ENCODE peak calls at places on chromosomes 13 and 19, in eight cellular contexts. C, G, U, P, W, H, Y and F are unnamed samples.

GRCh38 chr13:27556109-27556508 is 64.2 kb downstream of the LNX2 start:
- DNase-seq in C (no peak), G (no peak), U (peak; percentile 25), P (no peak), W (no peak), H (no peak), Y (peak; percentile 29), F (peak; percentile 83)

GRCh38 chr13:32056316-32056715 is 24.7 kb downstream of the FRY start:
- DNase-seq in C (no peak), G (no peak), U (no peak), P (no peak), W (no peak), H (no peak), Y (no peak), F (no peak)

GRCh38 chr13:48641404-48641803 is 12.3 kb upstream of the CYSLTR2 start:
- DNase-seq in C (no peak), G (no peak), U (no peak), P (no peak), W (no peak), H (no peak), Y (no peak), F (no peak)

GRCh38 chr13:98103942-98104880 is 38.7 kb upstream of the FARP1 start:
- DNase-seq in C (no peak), G (no peak), U (no peak), P (no peak), W (no peak), H (peak; percentile 41), Y (peak; percentile 9), F (peak; percentile 14)

GRCh38 chr13:41411536-41411935 is 45.8 kb upstream of the RGCC start:
- DNase-seq in C (no peak), G (no peak), U (no peak), P (peak; percentile 19), W (no peak), H (peak; percentile 18), Y (peak; percentile 42), F (peak; percentile 59)

GRCh38 chr19:11138659-11139526 is 16.7 kb downstream of the SPC24 start:
- DNase-seq in C (no peak), G (peak; percentile 81), U (peak; percentile 83), P (peak; percentile 47), W (peak; percentile 54), H (peak; percentile 85), Y (peak; percentile 57), F (peak; percentile 86)

GRCh38 chr19:38952395-38953165 is 21.8 kb downstream of the MRPS12 start:
- DNase-seq in C (no peak), G (no peak), U (no peak), P (peak; percentile 53), W (no peak), H (peak; percentile 70), Y (no peak), F (peak; percentile 60)

GRCh38 chr19:34180273-34180672 is 8.0 kb downstream of the LSM14A start:
- DNase-seq in C (no peak), G (no peak), U (no peak), P (no peak), W (no peak), H (no peak), Y (no peak), F (no peak)

GRCh38 chr19:58002384-58003152 is at the start of gene ZNF606:
- DNase-seq in C (peak; percentile 71), G (peak; percentile 83), U (peak; percentile 91), P (peak; percentile 86), W (peak; percentile 33), H (peak; percentile 92), Y (peak; percentile 86), F (no peak)

GRCh38 chr13:110722971-110723370 is 9.5 kb downstream of the ING1 start:
- DNase-seq in C (no peak), G (no peak), U (no peak), P (no peak), W (no peak), H (no peak), Y (no peak), F (no peak)

GRCh38 chr13:91133941-91134772 is 213.3 kb upstream of the MIR17HG start:
- DNase-seq in C (peak; percentile 17), G (no peak), U (peak; percentile 23), P (peak; percentile 41), W (no peak), H (peak; percentile 74), Y (peak; percentile 49), F (peak; percentile 86)

GRCh38 chr19:5588441-5588840 is 20.7 kb upstream of the TINCR start:
- DNase-seq in C (no peak), G (no peak), U (no peak), P (no peak), W (no peak), H (peak; percentile 55), Y (no peak), F (no peak)

GRCh38 chr19:43759515-43759914 is 4.8 kb upstream of the SMG9 start:
- DNase-seq in C (no peak), G (no peak), U (no peak), P (no peak), W (no peak), H (peak; percentile 29), Y (peak; percentile 99), F (peak; percentile 96)

GRCh38 chr13:98050041-98050466 is 92.8 kb upstream of the FARP1 start:
- DNase-seq in C (no peak), G (no peak), U (no peak), P (peak; percentile 15), W (no peak), H (no peak), Y (peak; percentile 5), F (peak; percentile 53)

GRCh38 chr13:111901301-111901905 is 165.5 kb upstream of the SOX1 start:
- DNase-seq in C (no peak), G (no peak), U (no peak), P (no peak), W (no peak), H (no peak), Y (no peak), F (no peak)

GRCh38 chr19:9956956-9957355 is 20.6 kb upstream of the OLFM2 start:
- DNase-seq in C (no peak), G (no peak), U (no peak), P (no peak), W (no peak), H (no peak), Y (no peak), F (no peak)

GRCh38 chr19:18086590-18087138 is at the start of gene IL12RB1:
- DNase-seq in C (no peak), G (no peak), U (no peak), P (no peak), W (no peak), H (no peak), Y (no peak), F (no peak)

GRCh38 chr13:41007359-41008118 is 11.6 kb downstream of the ELF1 start:
- DNase-seq in C (no peak), G (no peak), U (no peak), P (no peak), W (no peak), H (no peak), Y (no peak), F (peak; percentile 35)

GRCh38 chr13:48334534-48335127 is 31.1 kb downstream of the RB1 start:
- DNase-seq in C (no peak), G (no peak), U (no peak), P (no peak), W (no peak), H (peak; percentile 47), Y (peak; percentile 17), F (peak; percentile 56)

GRCh38 chr19:55585658-55586339 is 5.2 kb upstream of the ZNF579 start:
- DNase-seq in C (peak; percentile 78), G (peak; percentile 85), U (peak; percentile 91), P (peak; percentile 77), W (no peak), H (peak; percentile 93), Y (no peak), F (no peak)

GRCh38 chr19:18809149-18809978 is 18.3 kb upstream of the COMP start:
- DNase-seq in C (no peak), G (peak; percentile 77), U (no peak), P (no peak), W (no peak), H (peak; percentile 43), Y (peak; percentile 62), F (peak; percentile 91)

GRCh38 chr19:46015961-46016425 is 6.9 kb downstream of the PGLYRP1 start:
- DNase-seq in C (no peak), G (no peak), U (no peak), P (peak; percentile 19), W (no peak), H (peak; percentile 35), Y (no peak), F (no peak)
- TF ChIP-seq CTCF in C (no peak), G (no peak), U (no peak), P (no peak), W (no peak), H (no peak), Y (no peak), F (no peak)

DNA sequence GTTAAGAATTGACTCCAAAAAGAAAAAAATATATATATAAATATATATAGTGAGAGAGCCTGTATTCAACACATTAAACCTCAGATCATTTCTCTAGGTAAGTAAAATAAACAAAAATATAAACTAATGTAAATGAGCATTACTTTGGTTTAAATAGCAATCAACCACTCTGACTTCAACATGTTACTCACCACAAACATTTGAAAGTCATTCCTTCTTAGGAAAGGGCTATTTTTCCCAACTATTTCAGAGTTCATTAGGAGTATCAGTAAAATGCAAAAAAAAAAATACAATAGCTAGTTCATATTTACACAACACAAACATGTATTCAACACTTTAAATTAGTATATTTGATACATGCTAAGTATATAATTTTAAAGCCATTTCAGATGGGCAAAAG is 40.5 kb downstream of the KLF12 start:
- DNase-seq in C (no peak), G (no peak), U (no peak), P (no peak), W (no peak), H (no peak), Y (no peak), F (no peak)
- TF ChIP-seq CTCF in C (no peak), G (no peak), U (no peak), P (no peak), W (no peak), H (no peak), Y (no peak), F (no peak)

DNA sequence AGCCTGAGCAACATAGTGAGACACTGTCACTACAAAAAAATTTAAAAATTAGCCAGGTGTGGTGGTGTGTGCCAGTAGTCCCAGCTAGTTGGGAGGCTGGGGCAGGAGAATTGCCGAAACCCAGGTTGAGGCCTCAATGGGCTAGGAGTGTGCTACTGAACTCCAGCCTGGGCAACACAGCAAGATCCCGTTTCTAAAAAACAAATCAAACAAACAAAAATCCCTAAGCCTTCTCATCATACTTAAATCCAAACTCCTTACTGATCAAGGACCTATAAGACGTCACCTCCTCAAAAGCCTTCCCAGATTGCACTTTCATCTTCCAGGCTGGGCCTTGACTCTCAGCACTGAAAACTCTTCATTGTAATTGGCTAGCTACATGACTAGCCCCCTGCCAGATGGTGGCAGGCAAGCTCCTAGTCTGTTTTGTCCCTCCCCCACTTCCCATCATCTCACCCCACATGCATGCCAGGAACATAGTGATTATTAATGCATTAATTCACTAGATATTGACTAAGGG is 17.5 kb upstream of the NANOS3 start:
- DNase-seq in C (no peak), G (no peak), U (no peak), P (no peak), W (no peak), H (peak; percentile 81), Y (no peak), F (no peak)
- TF ChIP-seq CTCF in C (no peak), G (no peak), U (no peak), P (no peak), W (no peak), H (peak; percentile 38), Y (no peak), F (no peak)

DNA sequence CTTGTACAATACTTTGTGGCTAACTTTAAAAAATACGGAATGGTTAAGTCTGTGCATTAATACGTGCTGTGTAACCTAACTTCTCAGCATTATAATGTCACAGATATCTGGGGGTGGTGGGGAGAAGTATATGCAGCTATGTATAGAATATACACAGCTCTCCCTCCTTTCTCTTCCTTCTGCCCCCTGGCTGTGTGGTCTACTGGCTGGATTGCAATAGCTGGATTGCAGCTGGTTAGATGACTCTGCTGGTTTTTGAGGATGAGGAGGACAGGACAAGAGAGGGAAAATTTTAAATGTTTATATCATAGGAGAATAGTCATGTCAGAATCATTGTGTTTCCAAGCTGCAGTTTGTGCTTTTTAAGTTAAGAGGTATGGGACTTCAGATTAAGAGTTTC is 9.7 kb downstream of the RNASEH2B start:
- DNase-seq in C (no peak), G (no peak), U (no peak), P (no peak), W (no peak), H (no peak), Y (no peak), F (no peak)
- TF ChIP-seq CTCF in C (no peak), G (no peak), U (no peak), P (no peak), W (no peak), H (no peak), Y (no peak), F (no peak)